ENCODE peak calls at places on chromosomes 6 and 20, in five cellular contexts. L is heart right ventricle, D is progenitor cell of endocrine pancreas, T is GM12865, G is A549. X is an unnamed sample.

GRCh38 chr20:2131366-2131765 is 29.7 kb downstream of the STK35 start:
- DNase-seq in L (no peak), D (no peak), T (no peak), G (no peak), X (peak; percentile 57)

GRCh38 chr6:33620158-33620583 is 951 bp upstream of the ITPR3 start:
- DNase-seq in L (peak; percentile 30), D (no peak), T (peak; percentile 56), G (no peak), X (no peak)

GRCh38 chr20:63579017-63579705 is 5.1 kb upstream of the HELZ2 start:
- DNase-seq in L (no peak), D (no peak), T (no peak), G (no peak), X (peak; percentile 32)

GRCh38 chr6:145878591-145879295 is 64.1 kb upstream of the FBXO30 start:
- DNase-seq in L (no peak), D (no peak), T (no peak), G (no peak), X (peak; percentile 56)

GRCh38 chr6:84193140-84193708 is 34.2 kb downstream of the CEP162 start:
- DNase-seq in L (no peak), D (no peak), T (no peak), G (peak; percentile 24), X (peak; percentile 72)

GRCh38 chr6:15244605-15245360 is 1.1 kb upstream of the JARID2 start:
- DNase-seq in L (peak; percentile 85), D (peak; percentile 50), T (peak; percentile 71), G (peak; percentile 27), X (peak; percentile 60)

GRCh38 chr6:157823523-157824370 is 701 bp downstream of the SNX9 start:
- DNase-seq in L (peak; percentile 66), D (peak; percentile 33), T (peak; percentile 63), G (peak; percentile 13), X (peak; percentile 59)

GRCh38 chr6:110877154-110877564 is 2.6 kb downstream of the AMD1 start:
- DNase-seq in L (no peak), D (no peak), T (no peak), G (no peak), X (no peak)

GRCh38 chr6:157486632-157487031 is 105.6 kb downstream of the ZDHHC14 start:
- DNase-seq in L (no peak), D (no peak), T (no peak), G (no peak), X (no peak)

GRCh38 chr6:29671026-29671425 is 9.9 kb downstream of the ZFP57 start:
- DNase-seq in L (no peak), D (no peak), T (no peak), G (no peak), X (no peak)

GRCh38 chr6:12010635-12011275 is 1.4 kb upstream of the HIVEP1 start:
- DNase-seq in L (peak; percentile 84), D (peak; percentile 51), T (no peak), G (peak; percentile 33), X (peak; percentile 61)

GRCh38 chr20:37223053-37223452 is 38.6 kb downstream of the GHRH start:
- DNase-seq in L (no peak), D (no peak), T (peak; percentile 31), G (no peak), X (peak; percentile 95)

GRCh38 chr6:33314515-33314942 is 651 bp upstream of the TAPBP start:
- DNase-seq in L (peak; percentile 89), D (no peak), T (peak; percentile 85), G (peak; percentile 65), X (peak; percentile 84)

GRCh38 chr6:158798311-158798710 is 20.9 kb downstream of the EZR start:
- DNase-seq in L (no peak), D (no peak), T (peak; percentile 39), G (no peak), X (no peak)

GRCh38 chr6:16543491-16543890 is 217.8 kb downstream of the ATXN1 start:
- DNase-seq in L (no peak), D (no peak), T (no peak), G (no peak), X (no peak)

GRCh38 chr6:168027521-168027920 is 30.1 kb downstream of the KIF25 start:
- DNase-seq in L (no peak), D (no peak), T (no peak), G (no peak), X (no peak)

GRCh38 chr20:37729452-37729851 is 35.6 kb downstream of the CTNNBL1 start:
- DNase-seq in L (no peak), D (no peak), T (no peak), G (no peak), X (no peak)

GRCh38 chr6:115358616-115359015 is 702.1 kb downstream of the FRK start:
- DNase-seq in L (no peak), D (no peak), T (no peak), G (no peak), X (no peak)

GRCh38 chr6:169008641-169009040 is 245.0 kb downstream of the THBS2 start:
- DNase-seq in L (no peak), D (no peak), T (no peak), G (no peak), X (no peak)

GRCh38 chr6:113496157-113496556 is 361.0 kb upstream of the MARCKS start:
- DNase-seq in L (peak; percentile 29), D (no peak), T (no peak), G (no peak), X (peak; percentile 15)

GRCh38 chr6:30914854-30915590 is 984 bp downstream of the VARS2 start:
- DNase-seq in L (peak; percentile 12), D (no peak), T (peak; percentile 23), G (no peak), X (no peak)

GRCh38 chr6:30914076-30914853 is at the start of gene VARS2:
- DNase-seq in L (peak; percentile 90), D (peak; percentile 91), T (peak; percentile 94), G (peak; percentile 86), X (peak; percentile 98)

GRCh38 chr6:30917487-30917886 is 3.4 kb downstream of the VARS2 start:
- DNase-seq in L (no peak), D (no peak), T (no peak), G (no peak), X (no peak)

GRCh38 chr6:30913721-30914075 is 340 bp upstream of the VARS2 start:
- DNase-seq in L (no peak), D (no peak), T (no peak), G (no peak), X (no peak)

GRCh38 chr6:30915591-30915946 is 1.5 kb downstream of the VARS2 start:
- DNase-seq in L (peak; percentile 49), D (no peak), T (peak; percentile 65), G (peak; percentile 79), X (peak; percentile 82)
- TF ChIP-seq CTCF in L (peak; percentile 69), D (peak; percentile 65), T (peak; percentile 62), G (peak; percentile 74), X (peak; percentile 77)

DNA sequence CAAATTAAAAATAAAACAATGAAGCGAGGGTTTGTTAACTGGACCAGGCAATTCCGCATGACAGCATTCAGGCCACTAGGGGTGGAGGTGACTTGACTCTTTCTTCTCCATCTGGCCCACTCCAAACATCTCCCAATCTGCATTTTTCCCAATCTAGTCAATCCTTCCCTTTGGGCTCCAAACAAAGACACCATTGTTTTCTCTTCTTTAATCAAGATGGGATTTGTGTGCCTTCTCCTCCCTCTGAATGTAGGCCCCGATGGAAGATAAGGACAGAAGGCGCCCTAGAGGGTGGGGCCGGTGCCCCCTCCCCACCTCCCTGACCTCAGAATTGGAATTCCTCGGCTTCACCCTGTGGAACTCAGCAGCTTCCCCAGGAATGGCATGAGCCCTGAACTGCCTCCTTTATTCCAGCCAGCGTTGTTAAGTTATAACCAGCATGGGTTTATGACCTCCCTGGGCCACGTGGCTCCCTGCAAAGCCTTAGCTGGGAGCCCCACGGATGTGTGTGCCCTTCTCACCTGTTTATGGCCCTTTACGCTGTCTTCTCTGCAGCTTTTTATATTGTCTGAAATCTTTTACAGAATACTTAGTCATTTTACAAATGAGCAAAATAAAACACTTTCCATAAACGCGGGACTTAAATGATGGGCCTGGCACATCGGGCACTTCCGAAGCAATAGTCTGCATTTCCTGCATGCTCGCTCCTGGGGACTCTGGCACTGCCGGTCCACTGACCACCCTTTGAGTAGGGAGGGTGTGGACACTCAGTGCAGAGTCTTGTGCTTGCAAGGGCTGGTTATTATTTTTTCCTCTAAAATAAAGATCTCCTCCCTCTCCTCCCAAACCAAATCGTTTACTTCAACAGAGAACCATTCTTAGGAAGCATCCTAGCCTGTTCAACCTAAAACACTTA is 24.5 kb downstream of the OVOL2 start:
- DNase-seq in L (no peak), D (no peak), T (no peak), G (no peak), X (no peak)
- TF ChIP-seq CTCF in L (no peak), D (peak; percentile 47), T (no peak), G (no peak), X (no peak)

GRCh38 chr6:21845018-21845417 is 251.5 kb downstream of the SOX4 start:
- DNase-seq in L (peak; percentile 44), D (no peak), T (no peak), G (no peak), X (no peak)
- TF ChIP-seq CTCF in L (no peak), D (no peak), T (no peak), G (no peak), X (no peak)

GRCh38 chr6:127190552-127190951 is 72.1 kb downstream of the RSPO3 start:
- DNase-seq in L (no peak), D (no peak), T (peak; percentile 26), G (peak; percentile 4), X (peak; percentile 77)
- TF ChIP-seq CTCF in L (peak; percentile 58), D (peak; percentile 46), T (peak; percentile 16), G (peak; percentile 66), X (peak; percentile 67)

GRCh38 chr20:6819599-6819998 is 52.1 kb downstream of the BMP2 start:
- DNase-seq in L (no peak), D (no peak), T (no peak), G (no peak), X (no peak)
- TF ChIP-seq CTCF in L (peak; percentile 26), D (peak; percentile 32), T (no peak), G (no peak), X (no peak)

DNA sequence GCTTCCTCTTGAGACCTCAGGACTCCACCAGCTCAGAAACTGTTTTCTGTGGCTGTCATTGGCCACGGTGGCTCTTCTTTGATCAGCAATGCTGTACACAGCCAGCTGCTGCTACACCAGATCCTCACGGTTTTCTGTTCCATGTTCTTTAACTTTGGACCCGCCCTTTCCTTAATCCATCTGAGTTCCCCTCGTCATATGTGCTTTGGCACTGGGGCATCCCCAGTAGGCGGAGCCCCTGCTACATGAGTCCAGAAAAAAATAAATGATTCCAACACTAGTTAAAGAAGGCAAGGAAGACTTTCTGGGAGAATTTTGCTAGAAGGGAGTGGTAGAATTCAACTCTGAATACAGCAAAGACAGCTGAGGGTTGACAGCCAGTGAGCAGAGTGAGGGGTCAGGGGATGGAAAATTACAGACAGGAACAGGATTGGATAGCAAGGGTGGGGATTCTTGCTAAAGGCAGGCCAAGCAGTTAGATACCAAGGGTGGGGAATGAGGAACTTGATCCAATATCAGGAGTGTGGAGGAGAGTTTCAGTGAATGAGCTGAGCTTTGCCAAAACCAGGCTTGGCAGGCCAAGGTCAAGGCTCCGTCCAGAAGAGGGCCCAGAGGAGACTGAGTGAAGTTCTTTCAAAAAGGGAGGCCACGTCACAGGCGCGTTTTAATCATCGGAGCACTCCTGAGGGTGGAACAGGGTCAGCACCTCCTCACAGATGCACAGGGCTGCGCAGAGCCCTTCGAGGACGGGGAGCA is 391.7 kb downstream of the CDH4 start:
- DNase-seq in L (peak; percentile 21), D (no peak), T (no peak), G (no peak), X (no peak)
- TF ChIP-seq CTCF in L (no peak), D (no peak), T (no peak), G (no peak), X (no peak)